ENCODE peak calls at places on chromosomes 11 and 22, in four cellular contexts. J, P, K and V are unnamed samples.
A peak's percentile ranks its signal among the peaks of the same experiment; 100 is the strongest.

GRCh38 chr11:117045956-117046355 is 52.3 kb downstream of the SIK3 start:
- DNase-seq in J (no peak), K (no peak), P (no peak), V (no peak)

GRCh38 chr22:33539902-33540751 is 380.1 kb downstream of the LARGE1 start:
- DNase-seq in K (peak; percentile 58), P (peak; percentile 8), J (peak; percentile 17), V (no peak)

GRCh38 chr11:91926967-91927366 is 297.7 kb upstream of the FAT3 start:
- DNase-seq in K (peak; percentile 26), J (no peak), P (no peak), V (no peak)

GRCh38 chr11:74004694-74005615 is 3.9 kb downstream of the UCP3 start:
- DNase-seq in P (no peak), J (no peak), K (no peak), V (no peak)

GRCh38 chr11:48024635-48025071 is 44.3 kb downstream of the PTPRJ start:
- DNase-seq in K (no peak), J (no peak), P (no peak), V (no peak)

GRCh38 chr11:78207532-78208256 is 19.0 kb downstream of the USP35 start:
- DNase-seq in P (no peak), J (no peak), K (peak; percentile 2), V (no peak)

GRCh38 chr11:66418168-66418985 is 2.5 kb upstream of the NPAS4 start:
- DNase-seq in J (peak; percentile 97), K (peak; percentile 80), P (peak; percentile 96), V (peak; percentile 59)

GRCh38 chr22:44622147-44622427 is 79.9 kb upstream of the PRR5 start:
- DNase-seq in K (no peak), P (no peak), J (no peak), V (no peak)

GRCh38 chr11:1753426-1754305 is 3.3 kb upstream of the IFITM10 start:
- DNase-seq in K (no peak), J (no peak), P (no peak), V (no peak)

GRCh38 chr11:65425105-65425970 is 2.7 kb downstream of the NEAT1 start:
- DNase-seq in P (peak; percentile 58), J (peak; percentile 83), K (peak; percentile 12), V (no peak)

GRCh38 chr22:42341779-42342178 is 71.3 kb upstream of the TCF20 start:
- DNase-seq in K (no peak), J (no peak), P (no peak), V (no peak)

GRCh38 chr11:65021509-65021908 is 5.7 kb upstream of the SNX15 start:
- DNase-seq in P (no peak), K (no peak), J (no peak), V (no peak)

GRCh38 chr11:8871283-8871775 is 39.7 kb upstream of the AKIP1 start:
- DNase-seq in K (peak; percentile 76), J (peak; percentile 93), P (peak; percentile 81), V (peak; percentile 63)

GRCh38 chr11:117319214-117319840 is 3.3 kb upstream of the BACE1 start:
- DNase-seq in P (peak; percentile 56), K (no peak), J (peak; percentile 80), V (no peak)

GRCh38 chr11:15770798-15771414 is 585.4 kb downstream of the SOX6 start:
- DNase-seq in J (peak; percentile 36), P (peak; percentile 43), K (peak; percentile 27), V (peak; percentile 67)

GRCh38 chr11:12192796-12193514 is 82.6 kb downstream of the MICAL2 start:
- DNase-seq in J (no peak), K (no peak), P (no peak), V (no peak)

GRCh38 chr11:131808466-131808865 is 438.1 kb downstream of the NTM start:
- DNase-seq in P (no peak), J (no peak), K (no peak), V (no peak)

GRCh38 chr22:21651521-21652009 is 9.5 kb downstream of the SDF2L1 start:
- DNase-seq in J (no peak), K (no peak), P (no peak), V (no peak)

GRCh38 chr11:112511271-112511670 is 250.6 kb upstream of the PLET1 start:
- DNase-seq in K (no peak), P (no peak), J (no peak), V (no peak)

GRCh38 chr11:16749092-16749491 is 10.6 kb downstream of the C11orf58 start:
- DNase-seq in P (no peak), J (no peak), K (no peak), V (no peak)

GRCh38 chr22:23533328-23533762 is 46.7 kb downstream of the IGLL1 start:
- DNase-seq in J (peak; percentile 19), P (peak; percentile 7), K (no peak), V (peak; percentile 78)

GRCh38 chr11:104830080-104830479 is 68.2 kb downstream of the CASP12 start:
- DNase-seq in J (peak; percentile 76), K (no peak), P (peak; percentile 35), V (no peak)

GRCh38 chr11:69698362-69698761 is 5.5 kb downstream of the FGF19 start:
- DNase-seq in K (no peak), P (no peak), J (no peak), V (no peak)

GRCh38 chr22:24938741-24939341 is 7.7 kb downstream of the LHFPL7 start:
- DNase-seq in P (no peak), J (peak; percentile 25), K (no peak), V (peak; percentile 82)

GRCh38 chr22:27990879-27991278 is 71.8 kb upstream of the PITPNB start:
- DNase-seq in K (peak; percentile 81), P (no peak), J (no peak), V (peak; percentile 89)

GRCh38 chr11:46338988-46339666 is 8.1 kb upstream of the DGKZ start:
- DNase-seq in J (no peak), K (peak; percentile 61), P (no peak), V (no peak)

GRCh38 chr11:34988294-34989255 is 72.2 kb downstream of the PDHX start:
- DNase-seq in P (peak; percentile 73), K (no peak), J (peak; percentile 88), V (no peak)

GRCh38 chr11:130190371-130190881 is 30.8 kb downstream of the ST14 start:
- DNase-seq in J (no peak), K (no peak), P (no peak), V (peak; percentile 37)

GRCh38 chr11:108938604-108939003 is 273.7 kb downstream of the DDX10 start:
- DNase-seq in P (no peak), J (peak; percentile 45), K (no peak), V (no peak)

GRCh38 chr11:44574620-44575287 is 9.3 kb downstream of the CD82 start:
- DNase-seq in K (no peak), J (peak; percentile 98), P (peak; percentile 92), V (no peak)